ENCODE peak calls at places on chromosomes 16 and 17, in seven cellular contexts. One of them, this sample, is unnamed.

GRCh38 chr17:45172541-45173286 is 11.0 kb downstream of the HEXIM2 start:
- DNase-seq in aorta: peak
- DNase-seq in fibroblast of lung: peak
- DNase-seq in upper lobe of left lung: peak
- DNase-seq in colonic mucosa: peak
- DNase-seq in adrenal gland: peak
- DNase-seq in naive thymus-derived CD4-positive, alpha-beta T cell: peak
- DNase-seq in this sample: peak

GRCh38 chr17:82590216-82590615 is 58.0 kb downstream of the WDR45B start:
- DNase-seq in naive thymus-derived CD4-positive, alpha-beta T cell: no peak
- DNase-seq in upper lobe of left lung: no peak
- DNase-seq in adrenal gland: no peak
- DNase-seq in fibroblast of lung: no peak
- DNase-seq in colonic mucosa: no peak
- DNase-seq in aorta: no peak
- DNase-seq in this sample: no peak

GRCh38 chr16:83652898-83653297 is 154.9 kb upstream of the HSBP1 start:
- DNase-seq in adrenal gland: no peak
- DNase-seq in naive thymus-derived CD4-positive, alpha-beta T cell: no peak
- DNase-seq in upper lobe of left lung: no peak
- DNase-seq in aorta: no peak
- DNase-seq in colonic mucosa: no peak
- DNase-seq in fibroblast of lung: peak
- DNase-seq in this sample: no peak

GRCh38 chr16:67845291-67846062 is 1.3 kb upstream of the NUTF2 start:
- DNase-seq in fibroblast of lung: no peak
- DNase-seq in colonic mucosa: peak
- DNase-seq in aorta: no peak
- DNase-seq in naive thymus-derived CD4-positive, alpha-beta T cell: no peak
- DNase-seq in adrenal gland: no peak
- DNase-seq in upper lobe of left lung: no peak
- DNase-seq in this sample: no peak

GRCh38 chr17:10336393-10336792 is 36.4 kb downstream of the MYH13 start:
- DNase-seq in colonic mucosa: no peak
- DNase-seq in naive thymus-derived CD4-positive, alpha-beta T cell: no peak
- DNase-seq in adrenal gland: no peak
- DNase-seq in fibroblast of lung: no peak
- DNase-seq in upper lobe of left lung: no peak
- DNase-seq in aorta: no peak
- DNase-seq in this sample: no peak

GRCh38 chr16:85345129-85345639 is 232.9 kb upstream of the CIBAR2 start:
- DNase-seq in naive thymus-derived CD4-positive, alpha-beta T cell: no peak
- DNase-seq in fibroblast of lung: no peak
- DNase-seq in upper lobe of left lung: no peak
- DNase-seq in colonic mucosa: no peak
- DNase-seq in adrenal gland: no peak
- DNase-seq in aorta: no peak
- DNase-seq in this sample: no peak

GRCh38 chr17:17700251-17700969 is 19.2 kb downstream of the RAI1 start:
- DNase-seq in fibroblast of lung: no peak
- DNase-seq in colonic mucosa: peak
- DNase-seq in naive thymus-derived CD4-positive, alpha-beta T cell: no peak
- DNase-seq in aorta: no peak
- DNase-seq in adrenal gland: peak
- DNase-seq in upper lobe of left lung: no peak
- DNase-seq in this sample: no peak

GRCh38 chr17:59331929-59332889 is 754 bp downstream of the YPEL2 start:
- DNase-seq in adrenal gland: peak
- DNase-seq in fibroblast of lung: no peak
- DNase-seq in upper lobe of left lung: peak
- DNase-seq in aorta: peak
- DNase-seq in colonic mucosa: peak
- DNase-seq in naive thymus-derived CD4-positive, alpha-beta T cell: peak
- DNase-seq in this sample: peak

GRCh38 chr16:67431077-67431804 is at the start of gene HSD11B2:
- DNase-seq in adrenal gland: peak
- DNase-seq in colonic mucosa: peak
- DNase-seq in naive thymus-derived CD4-positive, alpha-beta T cell: no peak
- DNase-seq in aorta: peak
- DNase-seq in upper lobe of left lung: peak
- DNase-seq in fibroblast of lung: peak
- DNase-seq in this sample: no peak

GRCh38 chr17:75153854-75154194 is 488 bp downstream of the JPT1 start:
- DNase-seq in naive thymus-derived CD4-positive, alpha-beta T cell: no peak
- DNase-seq in adrenal gland: peak
- DNase-seq in upper lobe of left lung: peak
- DNase-seq in fibroblast of lung: no peak
- DNase-seq in aorta: no peak
- DNase-seq in colonic mucosa: no peak
- DNase-seq in this sample: no peak

GRCh38 chr17:71330099-71330375 is 790.8 kb upstream of the SOX9 start:
- DNase-seq in aorta: no peak
- DNase-seq in fibroblast of lung: no peak
- DNase-seq in adrenal gland: no peak
- DNase-seq in naive thymus-derived CD4-positive, alpha-beta T cell: no peak
- DNase-seq in colonic mucosa: no peak
- DNase-seq in upper lobe of left lung: no peak
- DNase-seq in this sample: no peak

GRCh38 chr16:87327798-87328495 is 10.8 kb upstream of the C16orf95 start:
- DNase-seq in upper lobe of left lung: no peak
- DNase-seq in adrenal gland: no peak
- DNase-seq in naive thymus-derived CD4-positive, alpha-beta T cell: no peak
- DNase-seq in fibroblast of lung: no peak
- DNase-seq in aorta: peak
- DNase-seq in colonic mucosa: no peak
- DNase-seq in this sample: no peak

GRCh38 chr16:3458278-3458851 is 14.9 kb downstream of the NAA60 start:
- DNase-seq in naive thymus-derived CD4-positive, alpha-beta T cell: no peak
- DNase-seq in fibroblast of lung: peak
- DNase-seq in adrenal gland: peak
- DNase-seq in aorta: peak
- DNase-seq in upper lobe of left lung: no peak
- DNase-seq in colonic mucosa: peak
- DNase-seq in this sample: no peak

GRCh38 chr16:83350466-83350865 is 457.3 kb upstream of the HSBP1 start:
- DNase-seq in fibroblast of lung: no peak
- DNase-seq in adrenal gland: no peak
- DNase-seq in aorta: no peak
- DNase-seq in colonic mucosa: no peak
- DNase-seq in naive thymus-derived CD4-positive, alpha-beta T cell: no peak
- DNase-seq in upper lobe of left lung: no peak
- DNase-seq in this sample: no peak

GRCh38 chr17:38353668-38354067 is 2.0 kb downstream of the SOCS7 start:
- DNase-seq in aorta: no peak
- DNase-seq in naive thymus-derived CD4-positive, alpha-beta T cell: no peak
- DNase-seq in colonic mucosa: no peak
- DNase-seq in upper lobe of left lung: no peak
- DNase-seq in fibroblast of lung: no peak
- DNase-seq in adrenal gland: no peak
- DNase-seq in this sample: no peak

GRCh38 chr17:13597723-13598347 is 3.9 kb downstream of the HS3ST3A1 start:
- DNase-seq in adrenal gland: peak
- DNase-seq in upper lobe of left lung: peak
- DNase-seq in fibroblast of lung: peak
- DNase-seq in colonic mucosa: no peak
- DNase-seq in aorta: no peak
- DNase-seq in naive thymus-derived CD4-positive, alpha-beta T cell: peak
- DNase-seq in this sample: no peak

GRCh38 chr16:4378202-4378666 is 6.6 kb downstream of the VASN start:
- DNase-seq in aorta: peak
- DNase-seq in naive thymus-derived CD4-positive, alpha-beta T cell: no peak
- DNase-seq in upper lobe of left lung: no peak
- DNase-seq in adrenal gland: no peak
- DNase-seq in colonic mucosa: no peak
- DNase-seq in fibroblast of lung: no peak
- DNase-seq in this sample: no peak

GRCh38 chr16:82062645-82063058 is 27.6 kb downstream of the HSD17B2 start:
- DNase-seq in fibroblast of lung: peak
- DNase-seq in upper lobe of left lung: peak
- DNase-seq in naive thymus-derived CD4-positive, alpha-beta T cell: no peak
- DNase-seq in adrenal gland: no peak
- DNase-seq in aorta: no peak
- DNase-seq in colonic mucosa: no peak
- DNase-seq in this sample: no peak

GRCh38 chr17:79368521-79368920 is 242.3 kb downstream of the RBFOX3 start:
- DNase-seq in upper lobe of left lung: no peak
- DNase-seq in naive thymus-derived CD4-positive, alpha-beta T cell: no peak
- DNase-seq in colonic mucosa: no peak
- DNase-seq in aorta: peak
- DNase-seq in fibroblast of lung: no peak
- DNase-seq in adrenal gland: no peak
- DNase-seq in this sample: no peak
- H3K27ac ChIP-seq in upper lobe of left lung: no peak
- H3K27ac ChIP-seq in naive thymus-derived CD4-positive, alpha-beta T cell: no peak
- H3K27ac ChIP-seq in colonic mucosa: no peak
- H3K27ac ChIP-seq in aorta: no peak
- H3K27ac ChIP-seq in fibroblast of lung: no peak
- H3K27ac ChIP-seq in adrenal gland: no peak
- H3K27ac ChIP-seq in this sample: no peak

DNA sequence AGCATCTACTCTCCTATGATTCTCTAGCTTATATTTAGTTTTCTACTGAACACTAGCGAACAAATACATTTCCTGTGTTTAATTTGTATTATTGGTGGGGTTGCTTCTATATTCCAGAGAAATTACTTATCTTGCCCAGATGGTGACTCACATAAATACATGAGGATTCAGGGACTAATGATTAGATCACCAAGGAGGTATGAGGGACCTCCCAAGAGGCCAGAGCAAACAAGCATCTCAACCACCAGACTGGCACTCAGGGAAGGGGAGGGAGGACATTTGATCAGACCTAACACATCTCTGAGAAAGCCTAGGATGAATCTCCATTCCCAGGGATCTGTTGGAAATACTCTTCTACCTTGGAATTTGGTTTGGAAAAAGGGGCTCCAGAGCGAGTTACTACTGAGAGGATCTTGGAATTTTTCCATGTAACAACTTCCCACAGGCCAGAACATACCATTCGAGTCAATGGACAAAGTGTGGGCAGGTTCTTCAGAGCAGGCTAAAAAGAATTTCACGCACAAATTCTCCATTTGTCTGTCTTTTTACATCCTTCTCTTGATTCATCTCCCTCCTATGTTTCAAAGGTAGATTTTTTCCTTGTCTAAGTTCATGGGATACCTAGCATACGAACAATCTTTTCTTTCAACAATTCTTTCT is 262.6 kb upstream of the MYOCD start:
- DNase-seq in fibroblast of lung: peak
- DNase-seq in colonic mucosa: no peak
- DNase-seq in naive thymus-derived CD4-positive, alpha-beta T cell: no peak
- DNase-seq in aorta: no peak
- DNase-seq in adrenal gland: no peak
- DNase-seq in upper lobe of left lung: no peak
- DNase-seq in this sample: no peak
- H3K27ac ChIP-seq in fibroblast of lung: no peak
- H3K27ac ChIP-seq in colonic mucosa: no peak
- H3K27ac ChIP-seq in naive thymus-derived CD4-positive, alpha-beta T cell: no peak
- H3K27ac ChIP-seq in aorta: no peak
- H3K27ac ChIP-seq in adrenal gland: no peak
- H3K27ac ChIP-seq in upper lobe of left lung: no peak
- H3K27ac ChIP-seq in this sample: no peak

DNA sequence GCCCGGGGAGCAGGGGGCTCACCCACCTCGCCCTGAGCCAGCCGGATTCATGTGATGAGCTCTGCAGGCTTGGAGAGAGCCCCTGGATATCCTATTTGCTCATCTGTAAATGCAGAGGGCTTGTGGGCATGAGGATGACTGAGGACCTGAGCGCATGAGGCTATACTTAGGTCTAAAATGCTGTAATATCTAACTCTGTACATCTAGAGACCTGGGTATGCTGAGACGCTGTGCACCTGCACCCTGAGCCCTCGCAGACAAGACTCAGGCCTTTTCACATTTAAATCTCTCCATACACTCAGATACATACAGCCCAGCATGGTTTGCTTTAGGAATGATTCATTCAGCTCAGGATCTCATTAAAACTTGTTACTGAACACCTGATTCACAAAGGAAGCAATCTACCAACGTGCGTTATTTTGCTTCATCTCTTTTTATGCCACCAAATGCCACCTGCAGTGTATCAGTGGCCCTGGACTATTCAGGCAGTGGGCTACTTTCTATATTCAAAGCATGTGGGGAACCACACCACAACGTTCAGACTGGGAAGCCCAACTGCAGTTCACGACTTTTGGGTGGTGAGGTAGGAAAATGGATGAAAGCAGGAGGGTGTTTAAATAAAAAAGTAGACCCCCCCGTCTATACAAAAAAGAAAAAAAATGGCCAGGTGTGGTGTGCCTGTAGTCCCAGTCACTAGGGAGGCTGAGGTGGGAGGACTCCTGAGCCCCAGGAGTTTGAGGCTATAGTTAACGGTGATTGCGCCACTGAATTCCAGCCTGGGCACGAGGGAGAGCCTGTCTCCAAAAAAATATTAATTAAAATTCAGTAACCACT is 12.0 kb downstream of the USP7 start:
- DNase-seq in naive thymus-derived CD4-positive, alpha-beta T cell: no peak
- DNase-seq in colonic mucosa: no peak
- DNase-seq in aorta: no peak
- DNase-seq in fibroblast of lung: no peak
- DNase-seq in upper lobe of left lung: no peak
- DNase-seq in adrenal gland: no peak
- DNase-seq in this sample: no peak
- H3K27ac ChIP-seq in naive thymus-derived CD4-positive, alpha-beta T cell: no peak
- H3K27ac ChIP-seq in colonic mucosa: no peak
- H3K27ac ChIP-seq in aorta: no peak
- H3K27ac ChIP-seq in fibroblast of lung: no peak
- H3K27ac ChIP-seq in upper lobe of left lung: no peak
- H3K27ac ChIP-seq in adrenal gland: no peak
- H3K27ac ChIP-seq in this sample: no peak

GRCh38 chr17:32496348-32497078 is 9.7 kb downstream of the CDK5R1 start:
- DNase-seq in adrenal gland: no peak
- DNase-seq in aorta: peak
- DNase-seq in fibroblast of lung: peak
- DNase-seq in upper lobe of left lung: no peak
- DNase-seq in naive thymus-derived CD4-positive, alpha-beta T cell: no peak
- DNase-seq in colonic mucosa: no peak
- DNase-seq in this sample: peak
- H3K27ac ChIP-seq in adrenal gland: peak
- H3K27ac ChIP-seq in aorta: peak
- H3K27ac ChIP-seq in fibroblast of lung: no peak
- H3K27ac ChIP-seq in upper lobe of left lung: no peak
- H3K27ac ChIP-seq in naive thymus-derived CD4-positive, alpha-beta T cell: no peak
- H3K27ac ChIP-seq in colonic mucosa: no peak
- H3K27ac ChIP-seq in this sample: no peak

DNA sequence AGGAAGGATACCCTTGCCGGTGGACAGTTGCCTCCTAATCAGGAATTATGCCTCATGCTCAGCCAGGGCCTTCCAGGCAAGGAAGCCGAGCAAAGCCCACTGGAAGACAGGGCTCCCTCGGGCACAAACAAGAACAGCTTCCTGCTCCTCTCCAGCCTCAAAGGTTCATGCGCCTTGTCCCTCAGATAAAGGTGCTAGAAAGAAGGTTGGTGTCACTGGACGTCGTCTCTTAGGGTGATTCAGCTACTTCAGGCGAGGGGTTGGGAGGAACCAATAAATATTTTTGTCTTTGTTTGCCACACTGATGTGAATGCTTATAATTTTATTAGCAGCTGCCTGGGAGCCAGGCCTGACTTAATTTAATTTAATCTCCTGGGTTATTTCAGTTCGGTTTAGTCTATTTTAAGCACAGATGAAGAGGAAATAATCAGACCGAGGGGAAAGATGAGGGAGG is 171.8 kb upstream of the CACNG5 start:
- DNase-seq in adrenal gland: no peak
- DNase-seq in aorta: no peak
- DNase-seq in colonic mucosa: no peak
- DNase-seq in naive thymus-derived CD4-positive, alpha-beta T cell: no peak
- DNase-seq in upper lobe of left lung: no peak
- DNase-seq in fibroblast of lung: no peak
- DNase-seq in this sample: no peak
- H3K27ac ChIP-seq in adrenal gland: no peak
- H3K27ac ChIP-seq in aorta: no peak
- H3K27ac ChIP-seq in colonic mucosa: no peak
- H3K27ac ChIP-seq in naive thymus-derived CD4-positive, alpha-beta T cell: no peak
- H3K27ac ChIP-seq in upper lobe of left lung: no peak
- H3K27ac ChIP-seq in fibroblast of lung: no peak
- H3K27ac ChIP-seq in this sample: peak

This sample was measured in sigmoid colon.